ENCODE peak calls at places on chromosomes 12 and 14, in eight cellular contexts. R is gastrocnemius medialis, E is SK-N-SH, W is HepG2, H is HL-60, Z is AG09309, T is fibroblast of lung, I is uterus. Q is an unnamed sample.

GRCh38 chr12:113054948-113055486 is 1.5 kb upstream of the DTX1 start:
- DNase-seq in R (no peak), E (no peak), W (no peak), H (no peak), Z (no peak), T (no peak), I (no peak), Q (no peak)

GRCh38 chr14:64278458-64278857 is 15.7 kb downstream of the ESR2 start:
- DNase-seq in R (no peak), E (no peak), W (no peak), H (no peak), Z (no peak), T (no peak), I (no peak), Q (no peak)

GRCh38 chr12:8941691-8942478 is 7.6 kb downstream of the M6PR start:
- DNase-seq in R (no peak), E (no peak), W (no peak), H (no peak), Z (no peak), T (no peak), I (no peak), Q (no peak)

GRCh38 chr12:46436741-46437140 is 64.2 kb upstream of the SLC38A2 start:
- DNase-seq in R (no peak), E (no peak), W (no peak), H (no peak), Z (no peak), T (no peak), I (no peak), Q (no peak)

GRCh38 chr14:102278631-102278935 is 26.4 kb downstream of the MOK start:
- DNase-seq in R (no peak), E (no peak), W (no peak), H (no peak), Z (no peak), T (no peak), I (no peak), Q (no peak)

GRCh38 chr12:123114305-123115083 is 36.4 kb downstream of the PITPNM2 start:
- DNase-seq in R (no peak), E (no peak), W (no peak), H (no peak), Z (no peak), T (no peak), I (no peak), Q (no peak)

GRCh38 chr14:75970989-75971388 is 10.8 kb downstream of the TGFB3 start:
- DNase-seq in R (no peak), E (no peak), W (no peak), H (no peak), Z (no peak), T (no peak), I (no peak), Q (no peak)

GRCh38 chr12:109448707-109449390 is 28.3 kb downstream of the KCTD10 start:
- DNase-seq in R (no peak), E (no peak), W (no peak), H (no peak), Z (no peak), T (no peak), I (no peak), Q (no peak)

GRCh38 chr12:128727999-128728398 is 95.8 kb downstream of the SLC15A4 start:
- DNase-seq in R (no peak), E (no peak), W (peak; percentile 15), H (no peak), Z (no peak), T (no peak), I (no peak), Q (no peak)

GRCh38 chr12:132384916-132385315 is 55.5 kb upstream of the GALNT9 start:
- DNase-seq in R (no peak), E (no peak), W (no peak), H (no peak), Z (no peak), T (no peak), I (no peak), Q (peak; percentile 4)

GRCh38 chr12:123949118-123949774 is 23.4 kb downstream of the CCDC92 start:
- DNase-seq in R (no peak), E (no peak), W (peak; percentile 65), H (no peak), Z (no peak), T (no peak), I (no peak), Q (no peak)

GRCh38 chr12:125434936-125435443 is 369.8 kb downstream of the AACS start:
- DNase-seq in R (no peak), E (no peak), W (no peak), H (no peak), Z (no peak), T (no peak), I (no peak), Q (no peak)

GRCh38 chr12:55724226-55724939 is 4.2 kb downstream of the RDH5 start:
- DNase-seq in R (peak; percentile 82), E (peak; percentile 71), W (peak; percentile 60), H (peak; percentile 80), Z (no peak), T (peak; percentile 78), I (no peak), Q (peak; percentile 81)

GRCh38 chr12:62317017-62317416 is 56.8 kb downstream of the USP15 start:
- DNase-seq in R (no peak), E (no peak), W (no peak), H (no peak), Z (no peak), T (no peak), I (no peak), Q (no peak)

GRCh38 chr14:93789366-93790130 is 1.3 kb upstream of the PRIMA1 start:
- DNase-seq in R (no peak), E (peak; percentile 42), W (no peak), H (no peak), Z (no peak), T (no peak), I (no peak), Q (no peak)

GRCh38 chr12:49039421-49040363 is 20.9 kb downstream of the KMT2D start:
- DNase-seq in R (no peak), E (no peak), W (no peak), H (no peak), Z (no peak), T (no peak), I (no peak), Q (peak; percentile 45)

GRCh38 chr14:34676516-34677211 is 37.7 kb downstream of the CFL2 start:
- DNase-seq in R (no peak), E (no peak), W (no peak), H (no peak), Z (no peak), T (no peak), I (no peak), Q (no peak)

DNA sequence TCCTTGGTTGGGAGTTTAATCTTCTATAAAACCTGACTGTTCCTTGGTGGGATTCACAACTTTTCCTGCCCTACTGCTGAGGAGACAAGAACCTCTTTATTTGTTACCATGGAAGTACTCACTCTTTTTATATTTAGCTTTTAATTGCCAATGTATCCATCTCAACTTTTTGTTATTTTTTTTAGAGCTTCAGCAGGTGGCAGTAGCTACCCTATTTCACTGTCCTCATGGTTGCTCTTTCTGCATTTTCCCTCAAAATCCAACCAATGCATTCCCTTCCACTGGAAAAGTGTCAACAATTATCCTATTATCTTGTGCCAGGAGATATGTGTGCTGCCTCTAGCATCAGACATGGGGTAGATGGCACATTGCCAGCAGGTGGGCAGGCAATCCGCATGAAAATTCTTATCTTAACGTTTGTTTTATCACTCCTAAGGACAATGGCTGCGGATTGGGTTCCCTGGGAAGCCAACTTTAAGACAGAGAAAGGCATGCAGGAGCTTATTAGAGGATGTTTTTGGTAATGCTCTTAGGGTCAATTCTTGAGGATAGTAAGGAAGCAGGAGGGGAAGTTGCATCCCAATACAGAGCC is 406.4 kb downstream of the SNAPC1 start:
- DNase-seq in R (no peak), E (no peak), W (no peak), H (no peak), Z (no peak), T (peak; percentile 22), I (no peak), Q (no peak)
- TF ChIP-seq CTCF in R (no peak), E (peak; percentile 38), W (no peak), H (no peak), Z (peak; percentile 17), T (peak; percentile 33), I (no peak), Q (no peak)

GRCh38 chr12:80272516-80272915 is 171.5 kb upstream of the PTPRQ start:
- DNase-seq in R (no peak), E (no peak), W (no peak), H (no peak), Z (no peak), T (no peak), I (no peak), Q (no peak)

GRCh38 chr12:80271770-80272169 is 172.3 kb upstream of the PTPRQ start:
- DNase-seq in R (no peak), E (no peak), W (no peak), H (no peak), Z (no peak), T (peak; percentile 3), I (no peak), Q (no peak)

GRCh38 chr12:80273144-80273543 is 170.9 kb upstream of the PTPRQ start:
- DNase-seq in R (no peak), E (no peak), W (no peak), H (no peak), Z (no peak), T (no peak), I (no peak), Q (no peak)

GRCh38 chr12:80268924-80269749 is 169.8 kb downstream of the OTOGL start:
- DNase-seq in R (no peak), E (no peak), W (no peak), H (no peak), Z (peak; percentile 45), T (peak; percentile 66), I (no peak), Q (no peak)

GRCh38 chr12:80269953-80270552 is 170.7 kb downstream of the OTOGL start:
- DNase-seq in R (no peak), E (peak; percentile 10), W (peak; percentile 24), H (peak; percentile 2), Z (no peak), T (peak; percentile 66), I (no peak), Q (no peak)
- TF ChIP-seq CTCF in R (peak; percentile 41), E (peak; percentile 81), W (peak; percentile 68), H (peak; percentile 17), Z (peak; percentile 65), T (peak; percentile 54), I (peak; percentile 57), Q (peak; percentile 72)

DNA sequence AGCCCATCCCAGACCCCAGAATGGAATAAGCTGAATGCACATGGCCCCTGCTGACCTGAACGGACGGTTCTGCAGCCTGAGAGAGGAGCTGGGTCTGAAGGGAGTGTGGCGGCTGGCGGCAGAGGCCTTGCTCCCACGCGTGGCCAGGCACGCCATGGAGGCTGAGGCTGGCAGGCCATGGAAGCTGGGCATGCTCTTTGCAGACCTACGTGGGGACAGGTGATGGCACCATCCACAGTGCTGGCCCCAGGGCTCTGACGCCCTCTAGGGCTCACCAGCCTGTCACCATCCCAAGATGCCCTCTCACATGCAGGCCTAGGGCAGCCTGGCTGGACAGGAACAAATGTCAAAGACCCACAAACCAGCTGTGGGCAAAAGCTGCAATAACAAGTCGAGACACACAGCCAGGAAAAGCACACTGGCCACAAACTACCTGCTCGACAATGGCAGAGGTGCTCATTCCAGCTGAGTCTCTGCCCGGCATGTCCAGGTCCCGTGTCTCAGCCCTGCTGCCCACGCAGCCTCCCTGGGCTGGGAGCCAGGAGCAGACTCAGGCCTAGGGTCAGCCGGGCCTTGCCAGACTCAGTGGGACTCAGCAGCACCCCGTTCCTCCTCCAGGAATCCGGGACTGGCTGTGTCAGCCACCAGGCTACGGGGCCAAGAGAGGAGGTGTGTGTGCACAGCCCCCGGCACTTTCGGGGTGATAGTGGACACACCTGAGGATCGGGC is 19.7 kb downstream of the BTBD6 start:
- DNase-seq in R (peak; percentile 40), E (no peak), W (no peak), H (no peak), Z (no peak), T (no peak), I (no peak), Q (no peak)
- TF ChIP-seq CTCF in R (no peak), E (no peak), W (peak; percentile 27), H (no peak), Z (no peak), T (no peak), I (no peak), Q (no peak)

GRCh38 chr12:52543985-52544888 is 8.7 kb downstream of the KRT71 start:
- DNase-seq in R (no peak), E (no peak), W (no peak), H (no peak), Z (no peak), T (no peak), I (no peak), Q (no peak)
- TF ChIP-seq CTCF in R (no peak), E (no peak), W (no peak), H (no peak), Z (no peak), T (no peak), I (no peak), Q (no peak)

Q was measured in CD14-positive monocyte.